ENCODE peak calls at places on chromosomes 2 and 18, in five cellular contexts. M is fibroblast of lung, O is dorsolateral prefrontal cortex, C is body of pancreas, A is fibroblast of mammary gland. D is an unnamed sample.

GRCh38 chr2:42223067-42223636 is 54.0 kb downstream of the EML4 start:
- DNase-seq in M (no peak), C (no peak), A (no peak), O (no peak), D (no peak)

GRCh38 chr18:12271376-12272235 is 17.4 kb downstream of the CIDEA start:
- DNase-seq in C (peak; percentile 82), O (peak; percentile 72), M (peak; percentile 73), A (peak; percentile 76), D (peak; percentile 71)

GRCh38 chr2:191539068-191539467 is 138.9 kb upstream of the NABP1 start:
- DNase-seq in C (peak; percentile 10), O (no peak), M (peak; percentile 27), A (peak; percentile 54), D (no peak)

GRCh38 chr2:133863106-133863800 is 295.0 kb upstream of the NCKAP5 start:
- DNase-seq in A (no peak), C (no peak), O (no peak), M (no peak), D (no peak)

GRCh38 chr2:125553768-125554167 is 1102.2 kb upstream of the GYPC start:
- DNase-seq in M (no peak), A (no peak), O (no peak), C (no peak), D (no peak)

GRCh38 chr2:240946046-240946445 is 39.9 kb downstream of the CROCC2 start:
- DNase-seq in A (no peak), M (no peak), O (peak; percentile 28), C (no peak), D (peak; percentile 36)

GRCh38 chr18:27839141-27839540 is 337.8 kb downstream of the CDH2 start:
- DNase-seq in M (peak; percentile 98), A (peak; percentile 29), C (no peak), O (no peak), D (no peak)

GRCh38 chr2:17593445-17593840 is 52.9 kb downstream of the VSNL1 start:
- DNase-seq in M (no peak), A (no peak), O (no peak), C (no peak), D (no peak)

GRCh38 chr2:157784823-157785175 is 91.3 kb downstream of the ACVR1 start:
- DNase-seq in A (no peak), C (no peak), M (peak; percentile 16), O (no peak), D (no peak)

GRCh38 chr18:78240091-78240490 is 739.5 kb upstream of the SALL3 start:
- DNase-seq in O (no peak), C (no peak), M (no peak), A (no peak), D (no peak)

GRCh38 chr2:143885461-143885860 is 634.5 kb downstream of the ZEB2 start:
- DNase-seq in A (peak; percentile 4), O (no peak), M (peak; percentile 36), C (no peak), D (no peak)

GRCh38 chr18:55272510-55273243 is 313.4 kb upstream of the CCDC68 start:
- DNase-seq in O (no peak), C (no peak), A (peak; percentile 84), M (peak; percentile 89), D (no peak)

GRCh38 chr18:43113220-43113895 is 2.1 kb downstream of the RIT2 start:
- DNase-seq in A (no peak), C (no peak), M (no peak), O (no peak), D (no peak)

GRCh38 chr2:225895126-225895525 is 495.6 kb downstream of the NYAP2 start:
- DNase-seq in C (no peak), M (peak; percentile 46), A (peak; percentile 7), O (no peak), D (no peak)

GRCh38 chr18:32157580-32157979 is 32.3 kb upstream of the MEP1B start:
- DNase-seq in A (no peak), O (no peak), M (no peak), C (no peak), D (no peak)

GRCh38 chr2:39127973-39128372 is 7.1 kb upstream of the SOS1 start:
- DNase-seq in M (peak; percentile 27), A (peak; percentile 63), C (no peak), O (no peak), D (no peak)

GRCh38 chr2:96148410-96149217 is 3.4 kb upstream of the DUSP2 start:
- DNase-seq in M (peak; percentile 94), O (peak; percentile 72), C (peak; percentile 88), A (peak; percentile 89), D (peak; percentile 89)

GRCh38 chr2:153917570-153917969 is 45.8 kb downstream of the GALNT13 start:
- DNase-seq in O (no peak), M (no peak), C (no peak), A (peak; percentile 1), D (no peak)

GRCh38 chr2:220931491-220931890 is 640.6 kb downstream of the EPHA4 start:
- DNase-seq in M (no peak), A (peak; percentile 6), C (no peak), O (no peak), D (no peak)

GRCh38 chr18:13239557-13239956 is 21.0 kb downstream of the LDLRAD4 start:
- DNase-seq in C (no peak), A (no peak), O (no peak), M (no peak), D (no peak)

GRCh38 chr2:215624423-215624829 is 188.6 kb upstream of the FN1 start:
- DNase-seq in A (peak; percentile 100), C (peak; percentile 44), O (no peak), M (peak; percentile 83), D (peak; percentile 77)

GRCh38 chr2:238601433-238602222 is 174.9 kb downstream of the ASB1 start:
- DNase-seq in M (peak; percentile 76), C (peak; percentile 20), O (no peak), A (peak; percentile 91), D (no peak)

GRCh38 chr2:120656273-120656960 is 79.3 kb upstream of the GLI2 start:
- DNase-seq in A (no peak), O (no peak), C (peak; percentile 30), M (peak; percentile 46), D (no peak)

GRCh38 chr18:63832470-63832869 is 55.0 kb upstream of the SERPINB2 start:
- DNase-seq in M (peak; percentile 81), C (no peak), O (no peak), A (peak; percentile 85), D (no peak)

GRCh38 chr2:101387151-101387807 is at the start of gene CREG2:
- DNase-seq in M (peak; percentile 59), A (peak; percentile 42), O (peak; percentile 77), C (peak; percentile 72), D (peak; percentile 94)

GRCh38 chr2:69059731-69060290 is 46.8 kb downstream of the ANTXR1 start:
- DNase-seq in O (no peak), A (peak; percentile 16), C (no peak), M (peak; percentile 85), D (no peak)

GRCh38 chr18:73691118-73691517 is 456.5 kb downstream of the FBXO15 start:
- DNase-seq in A (peak; percentile 86), O (no peak), M (peak; percentile 83), C (no peak), D (no peak)

GRCh38 chr2:233803292-233803911 is 25.3 kb downstream of the MROH2A start:
- DNase-seq in M (no peak), O (no peak), A (no peak), C (no peak), D (no peak)

GRCh38 chr2:233807215-233807865 is 29.2 kb downstream of the MROH2A start:
- DNase-seq in A (no peak), C (no peak), O (peak; percentile 15), M (no peak), D (peak; percentile 14)

GRCh38 chr2:233802132-233802815 is 24.1 kb downstream of the MROH2A start:
- DNase-seq in C (no peak), A (no peak), O (no peak), M (no peak), D (no peak)

GRCh38 chr2:233801357-233802131 is 23.4 kb downstream of the MROH2A start:
- DNase-seq in A (peak; percentile 10), C (no peak), O (peak; percentile 54), M (peak; percentile 72), D (no peak)

DNA sequence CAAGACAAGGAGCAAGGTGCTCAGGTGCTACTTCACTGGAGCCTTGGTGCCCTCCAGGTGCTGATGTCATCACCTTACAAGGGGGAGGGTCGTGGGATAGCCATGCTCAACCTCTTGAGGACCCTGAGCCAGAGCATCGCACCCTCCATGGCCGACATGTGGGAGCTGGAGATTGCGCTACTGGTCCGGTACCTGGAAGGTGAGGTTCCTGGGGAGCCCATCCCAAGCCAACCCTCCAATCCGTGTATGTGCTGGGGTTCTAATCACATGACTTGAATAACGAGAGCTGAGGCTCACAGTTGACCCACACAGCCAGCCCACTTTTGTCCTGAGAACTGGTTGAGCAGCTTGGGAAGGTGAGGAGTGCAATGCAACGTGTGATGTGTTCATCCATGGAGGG is 25.9 kb downstream of the MROH2A start:
- DNase-seq in A (no peak), O (no peak), M (no peak), C (no peak), D (no peak)
- TF ChIP-seq CTCF in A (no peak), O (no peak), M (no peak), C (no peak), D (no peak)

GRCh38 chr2:172462393-172463381 is 35.3 kb downstream of the ITGA6 start:
- DNase-seq in A (no peak), O (no peak), C (no peak), M (no peak), D (no peak)
- H3K4me3 ChIP-seq in A (no peak overlapping the region), O (no peak overlapping the region), C (no peak overlapping the region), M (no peak overlapping the region), D (peak overlapping the region; percentile 1)

DNA sequence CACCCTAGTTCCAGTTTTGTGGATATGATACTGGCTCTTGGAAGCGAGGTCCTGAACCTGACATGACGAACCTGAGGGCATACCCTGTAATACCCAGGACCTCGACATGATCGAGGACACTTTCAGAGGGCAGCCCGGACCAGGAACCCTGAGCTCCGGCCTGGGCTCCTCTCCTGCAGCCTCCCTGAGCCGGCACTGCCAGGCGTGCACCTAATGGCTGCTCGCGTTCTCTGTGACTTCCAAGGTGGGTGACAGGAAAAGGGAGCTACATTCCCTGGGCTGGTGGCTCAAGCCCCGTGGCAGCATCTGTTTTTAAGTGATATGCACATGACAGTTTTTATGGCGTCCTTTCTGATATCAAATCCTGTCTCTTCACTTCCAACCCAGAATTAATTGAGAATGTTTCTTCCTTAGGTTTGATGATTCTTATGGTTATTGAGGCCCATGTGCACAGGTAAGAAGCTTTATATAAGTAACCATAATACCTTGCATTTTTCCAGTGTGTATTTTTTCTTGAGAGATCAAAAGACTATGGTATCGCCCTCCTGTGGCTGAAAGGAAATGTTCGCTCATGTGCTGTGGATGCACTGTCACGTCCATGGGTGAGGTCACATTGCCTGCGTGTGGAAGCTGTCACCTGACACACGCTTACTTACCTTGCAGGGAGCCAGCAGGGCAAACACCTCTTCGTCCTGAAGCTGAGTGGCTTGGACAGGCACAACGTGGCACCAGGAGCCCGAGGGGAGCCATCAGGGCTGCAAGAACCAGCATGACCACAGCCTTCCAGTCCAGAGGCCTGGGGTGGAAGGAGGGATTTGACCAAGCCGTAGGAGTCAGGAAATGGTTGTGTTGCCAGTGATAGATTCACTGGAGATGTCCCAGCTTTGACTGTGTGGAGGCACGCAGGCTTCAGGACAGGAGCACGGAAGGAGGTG is 367.4 kb upstream of the MYT1L start:
- DNase-seq in C (no peak), M (no peak), O (no peak), A (no peak), D (peak; percentile 44)
- TF ChIP-seq CTCF in C (no peak), M (no peak), O (peak; percentile 19), A (no peak), D (no peak)

DNA sequence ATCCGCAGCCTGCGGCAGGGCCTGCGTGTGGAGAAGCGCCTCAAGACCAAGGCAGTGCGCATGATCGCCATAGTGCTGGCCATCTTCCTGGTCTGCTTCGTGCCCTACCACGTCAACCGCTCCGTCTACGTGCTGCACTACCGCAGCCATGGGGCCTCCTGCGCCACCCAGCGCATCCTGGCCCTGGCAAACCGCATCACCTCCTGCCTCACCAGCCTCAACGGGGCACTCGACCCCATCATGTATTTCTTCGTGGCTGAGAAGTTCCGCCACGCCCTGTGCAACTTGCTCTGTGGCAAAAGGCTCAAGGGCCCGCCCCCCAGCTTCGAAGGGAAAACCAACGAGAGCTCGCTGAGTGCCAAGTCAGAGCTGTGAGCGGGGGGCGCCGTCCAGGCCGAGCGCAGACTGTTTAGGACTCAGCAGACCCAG is 5.4 kb downstream of the GPR17 start:
- DNase-seq in O (no peak), A (no peak), M (no peak), C (no peak), D (peak; percentile 77)
- H3K4me3 ChIP-seq in O (no peak overlapping the region), A (no peak overlapping the region), M (no peak overlapping the region), C (no peak overlapping the region), D (no peak overlapping the region)